ENCODE peak calls at places on chromosomes 12 and 14, in eight cellular contexts. One of them, this sample, is unnamed.

GRCh38 chr12:99824900-99825562 is 159.7 kb downstream of the ANKS1B start:
- DNase-seq in MCF 10A: no peak
- DNase-seq in epithelial cell of proximal tubule: no peak
- DNase-seq in cardiac fibroblast: no peak
- DNase-seq in GM23338: no peak
- DNase-seq in epithelial cell of esophagus: no peak
- DNase-seq in Calu3: no peak
- DNase-seq in GM06990: no peak
- DNase-seq in this sample: no peak

GRCh38 chr12:55043542-55043941 is 23.8 kb downstream of the NEUROD4 start:
- DNase-seq in MCF 10A: no peak
- DNase-seq in epithelial cell of proximal tubule: no peak
- DNase-seq in cardiac fibroblast: no peak
- DNase-seq in GM23338: no peak
- DNase-seq in epithelial cell of esophagus: no peak
- DNase-seq in Calu3: no peak
- DNase-seq in GM06990: no peak
- DNase-seq in this sample: no peak

GRCh38 chr12:132067182-132067581 is 76.9 kb downstream of the DDX51 start:
- DNase-seq in MCF 10A: no peak
- DNase-seq in epithelial cell of proximal tubule: no peak
- DNase-seq in cardiac fibroblast: no peak
- DNase-seq in GM23338: no peak
- DNase-seq in epithelial cell of esophagus: no peak
- DNase-seq in Calu3: no peak
- DNase-seq in GM06990: no peak
- DNase-seq in this sample: no peak

GRCh38 chr14:24063263-24063836 is 8.0 kb upstream of the CPNE6 start:
- DNase-seq in MCF 10A: no peak
- DNase-seq in epithelial cell of proximal tubule: no peak
- DNase-seq in cardiac fibroblast: no peak
- DNase-seq in GM23338: no peak
- DNase-seq in epithelial cell of esophagus: no peak
- DNase-seq in Calu3: no peak
- DNase-seq in GM06990: no peak
- DNase-seq in this sample: no peak

GRCh38 chr12:56634837-56635538 is 4.9 kb upstream of the BAZ2A start:
- DNase-seq in MCF 10A: peak; percentile 95
- DNase-seq in epithelial cell of proximal tubule: peak; percentile 67
- DNase-seq in cardiac fibroblast: peak; percentile 81
- DNase-seq in GM23338: peak; percentile 88
- DNase-seq in epithelial cell of esophagus: peak; percentile 94
- DNase-seq in Calu3: peak; percentile 88
- DNase-seq in GM06990: peak; percentile 84
- DNase-seq in this sample: peak; percentile 75

GRCh38 chr14:58280954-58281787 is 17.2 kb upstream of the ARID4A start:
- DNase-seq in MCF 10A: peak; percentile 67
- DNase-seq in epithelial cell of proximal tubule: peak; percentile 98
- DNase-seq in cardiac fibroblast: peak; percentile 96
- DNase-seq in GM23338: no peak
- DNase-seq in epithelial cell of esophagus: peak; percentile 89
- DNase-seq in Calu3: peak; percentile 66
- DNase-seq in GM06990: peak; percentile 18
- DNase-seq in this sample: no peak

GRCh38 chr14:50342211-50343080 is 30.3 kb downstream of the DMAC2L start:
- DNase-seq in MCF 10A: peak; percentile 30
- DNase-seq in epithelial cell of proximal tubule: no peak
- DNase-seq in cardiac fibroblast: peak; percentile 66
- DNase-seq in GM23338: peak; percentile 68
- DNase-seq in epithelial cell of esophagus: peak; percentile 68
- DNase-seq in Calu3: no peak
- DNase-seq in GM06990: peak; percentile 45
- DNase-seq in this sample: no peak

GRCh38 chr14:33564774-33565630 is 385.9 kb downstream of the EGLN3 start:
- DNase-seq in MCF 10A: peak; percentile 88
- DNase-seq in epithelial cell of proximal tubule: peak; percentile 82
- DNase-seq in cardiac fibroblast: peak; percentile 90
- DNase-seq in GM23338: peak; percentile 25
- DNase-seq in epithelial cell of esophagus: peak; percentile 92
- DNase-seq in Calu3: no peak
- DNase-seq in GM06990: no peak
- DNase-seq in this sample: no peak

GRCh38 chr12:92717202-92717601 is 14.4 kb downstream of the PLEKHG7 start:
- DNase-seq in MCF 10A: peak; percentile 75
- DNase-seq in epithelial cell of proximal tubule: no peak
- DNase-seq in cardiac fibroblast: peak; percentile 72
- DNase-seq in GM23338: peak; percentile 74
- DNase-seq in epithelial cell of esophagus: peak; percentile 33
- DNase-seq in Calu3: peak; percentile 12
- DNase-seq in GM06990: no peak
- DNase-seq in this sample: no peak

GRCh38 chr14:24430143-24430681 is 458 bp downstream of the KHNYN start:
- DNase-seq in MCF 10A: peak; percentile 59
- DNase-seq in epithelial cell of proximal tubule: no peak
- DNase-seq in cardiac fibroblast: peak; percentile 85
- DNase-seq in GM23338: peak; percentile 68
- DNase-seq in epithelial cell of esophagus: peak; percentile 58
- DNase-seq in Calu3: peak; percentile 72
- DNase-seq in GM06990: peak; percentile 80
- DNase-seq in this sample: no peak

GRCh38 chr14:61663312-61663974 is 31.9 kb upstream of the HIF1A start:
- DNase-seq in MCF 10A: no peak
- DNase-seq in epithelial cell of proximal tubule: no peak
- DNase-seq in cardiac fibroblast: no peak
- DNase-seq in GM23338: no peak
- DNase-seq in epithelial cell of esophagus: no peak
- DNase-seq in Calu3: no peak
- DNase-seq in GM06990: peak; percentile 62
- DNase-seq in this sample: no peak

GRCh38 chr12:53267309-53268008 is 640 bp upstream of the ESPL1 start:
- DNase-seq in MCF 10A: no peak
- DNase-seq in epithelial cell of proximal tubule: no peak
- DNase-seq in cardiac fibroblast: no peak
- DNase-seq in GM23338: no peak
- DNase-seq in epithelial cell of esophagus: no peak
- DNase-seq in Calu3: peak; percentile 4
- DNase-seq in GM06990: no peak
- DNase-seq in this sample: no peak

GRCh38 chr12:108689314-108690190 is 41.8 kb downstream of the CORO1C start:
- DNase-seq in MCF 10A: no peak
- DNase-seq in epithelial cell of proximal tubule: no peak
- DNase-seq in cardiac fibroblast: peak; percentile 65
- DNase-seq in GM23338: no peak
- DNase-seq in epithelial cell of esophagus: no peak
- DNase-seq in Calu3: no peak
- DNase-seq in GM06990: peak; percentile 37
- DNase-seq in this sample: no peak

GRCh38 chr14:92109490-92109889 is 3.1 kb upstream of the ATXN3 start:
- DNase-seq in MCF 10A: no peak
- DNase-seq in epithelial cell of proximal tubule: no peak
- DNase-seq in cardiac fibroblast: no peak
- DNase-seq in GM23338: no peak
- DNase-seq in epithelial cell of esophagus: no peak
- DNase-seq in Calu3: no peak
- DNase-seq in GM06990: no peak
- DNase-seq in this sample: no peak

GRCh38 chr12:77685112-77685511 is 145.6 kb upstream of the NAV3 start:
- DNase-seq in MCF 10A: peak; percentile 83
- DNase-seq in epithelial cell of proximal tubule: peak; percentile 20
- DNase-seq in cardiac fibroblast: peak; percentile 88
- DNase-seq in GM23338: peak; percentile 82
- DNase-seq in epithelial cell of esophagus: peak; percentile 83
- DNase-seq in Calu3: peak; percentile 66
- DNase-seq in GM06990: peak; percentile 8
- DNase-seq in this sample: no peak

GRCh38 chr12:85654456-85654840 is 181.8 kb downstream of the RASSF9 start:
- DNase-seq in MCF 10A: no peak
- DNase-seq in epithelial cell of proximal tubule: no peak
- DNase-seq in cardiac fibroblast: no peak
- DNase-seq in GM23338: no peak
- DNase-seq in epithelial cell of esophagus: no peak
- DNase-seq in Calu3: no peak
- DNase-seq in GM06990: no peak
- DNase-seq in this sample: no peak

GRCh38 chr12:48000878-48001321 is 3.4 kb downstream of the COL2A1 start:
- DNase-seq in MCF 10A: peak; percentile 73
- DNase-seq in epithelial cell of proximal tubule: peak; percentile 10
- DNase-seq in cardiac fibroblast: peak; percentile 84
- DNase-seq in GM23338: peak; percentile 84
- DNase-seq in epithelial cell of esophagus: peak; percentile 97
- DNase-seq in Calu3: peak; percentile 8
- DNase-seq in GM06990: no peak
- DNase-seq in this sample: no peak

GRCh38 chr12:49647827-49648721 is 24.7 kb downstream of the PRPF40B start:
- DNase-seq in MCF 10A: no peak
- DNase-seq in epithelial cell of proximal tubule: no peak
- DNase-seq in cardiac fibroblast: no peak
- DNase-seq in GM23338: no peak
- DNase-seq in epithelial cell of esophagus: no peak
- DNase-seq in Calu3: no peak
- DNase-seq in GM06990: no peak
- DNase-seq in this sample: no peak

GRCh38 chr12:8771072-8771471 is 51.3 kb upstream of the A2ML1 start:
- DNase-seq in MCF 10A: no peak
- DNase-seq in epithelial cell of proximal tubule: no peak
- DNase-seq in cardiac fibroblast: no peak
- DNase-seq in GM23338: no peak
- DNase-seq in epithelial cell of esophagus: peak; percentile 27
- DNase-seq in Calu3: no peak
- DNase-seq in GM06990: no peak
- DNase-seq in this sample: no peak
- TF ChIP-seq CTCF in MCF 10A: no peak
- TF ChIP-seq CTCF in epithelial cell of proximal tubule: peak; percentile 32
- TF ChIP-seq CTCF in cardiac fibroblast: no peak
- TF ChIP-seq CTCF in GM23338: no peak
- TF ChIP-seq CTCF in epithelial cell of esophagus: peak; percentile 27
- TF ChIP-seq CTCF in Calu3: no peak
- TF ChIP-seq CTCF in GM06990: no peak
- TF ChIP-seq CTCF in this sample: no peak

GRCh38 chr12:1542599-1542998 is 51.8 kb downstream of the FBXL14 start:
- DNase-seq in MCF 10A: no peak
- DNase-seq in epithelial cell of proximal tubule: no peak
- DNase-seq in cardiac fibroblast: no peak
- DNase-seq in GM23338: no peak
- DNase-seq in epithelial cell of esophagus: no peak
- DNase-seq in Calu3: no peak
- DNase-seq in GM06990: no peak
- DNase-seq in this sample: no peak

GRCh38 chr12:1540690-1541089 is 53.7 kb downstream of the FBXL14 start:
- DNase-seq in MCF 10A: peak; percentile 79
- DNase-seq in epithelial cell of proximal tubule: no peak
- DNase-seq in cardiac fibroblast: peak; percentile 50
- DNase-seq in GM23338: no peak
- DNase-seq in epithelial cell of esophagus: peak; percentile 90
- DNase-seq in Calu3: peak; percentile 32
- DNase-seq in GM06990: no peak
- DNase-seq in this sample: no peak

GRCh38 chr12:1546931-1547640 is 47.3 kb downstream of the FBXL14 start:
- DNase-seq in MCF 10A: no peak
- DNase-seq in epithelial cell of proximal tubule: no peak
- DNase-seq in cardiac fibroblast: no peak
- DNase-seq in GM23338: no peak
- DNase-seq in epithelial cell of esophagus: no peak
- DNase-seq in Calu3: no peak
- DNase-seq in GM06990: no peak
- DNase-seq in this sample: no peak

GRCh38 chr12:1544991-1545700 is 49.2 kb downstream of the FBXL14 start:
- DNase-seq in MCF 10A: peak; percentile 58
- DNase-seq in epithelial cell of proximal tubule: no peak
- DNase-seq in cardiac fibroblast: peak; percentile 53
- DNase-seq in GM23338: peak; percentile 47
- DNase-seq in epithelial cell of esophagus: no peak
- DNase-seq in Calu3: peak; percentile 18
- DNase-seq in GM06990: no peak
- DNase-seq in this sample: no peak
- TF ChIP-seq CTCF in MCF 10A: peak; percentile 37
- TF ChIP-seq CTCF in epithelial cell of proximal tubule: peak; percentile 46
- TF ChIP-seq CTCF in cardiac fibroblast: peak; percentile 30
- TF ChIP-seq CTCF in GM23338: peak; percentile 44
- TF ChIP-seq CTCF in epithelial cell of esophagus: no peak
- TF ChIP-seq CTCF in Calu3: peak; percentile 21
- TF ChIP-seq CTCF in GM06990: no peak
- TF ChIP-seq CTCF in this sample: no peak

DNA sequence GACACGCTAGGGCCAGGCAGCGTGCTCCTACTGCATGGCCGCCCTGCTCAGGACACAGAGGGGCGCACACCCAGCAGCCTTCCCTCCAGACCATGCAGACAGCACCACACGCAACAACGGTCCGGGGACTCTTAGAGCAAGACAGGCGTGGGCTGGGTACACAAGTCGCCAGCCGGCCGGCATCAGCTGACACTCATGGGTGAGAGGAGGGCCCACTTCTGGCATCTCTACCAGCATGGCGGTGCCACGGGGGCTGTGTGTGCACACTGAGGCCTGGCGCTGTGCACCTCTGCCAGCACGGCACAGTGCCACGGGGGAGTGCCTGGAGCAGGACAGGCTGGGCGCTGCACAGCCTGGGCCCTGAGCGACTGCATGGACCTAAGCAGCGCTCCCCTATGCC is 6.7 kb upstream of the BTBD6 start:
- DNase-seq in MCF 10A: no peak
- DNase-seq in epithelial cell of proximal tubule: no peak
- DNase-seq in cardiac fibroblast: no peak
- DNase-seq in GM23338: no peak
- DNase-seq in epithelial cell of esophagus: no peak
- DNase-seq in Calu3: no peak
- DNase-seq in GM06990: no peak
- DNase-seq in this sample: no peak
- TF ChIP-seq CTCF in MCF 10A: no peak
- TF ChIP-seq CTCF in epithelial cell of proximal tubule: no peak
- TF ChIP-seq CTCF in cardiac fibroblast: no peak
- TF ChIP-seq CTCF in GM23338: no peak
- TF ChIP-seq CTCF in epithelial cell of esophagus: no peak
- TF ChIP-seq CTCF in Calu3: no peak
- TF ChIP-seq CTCF in GM06990: no peak
- TF ChIP-seq CTCF in this sample: no peak

DNA sequence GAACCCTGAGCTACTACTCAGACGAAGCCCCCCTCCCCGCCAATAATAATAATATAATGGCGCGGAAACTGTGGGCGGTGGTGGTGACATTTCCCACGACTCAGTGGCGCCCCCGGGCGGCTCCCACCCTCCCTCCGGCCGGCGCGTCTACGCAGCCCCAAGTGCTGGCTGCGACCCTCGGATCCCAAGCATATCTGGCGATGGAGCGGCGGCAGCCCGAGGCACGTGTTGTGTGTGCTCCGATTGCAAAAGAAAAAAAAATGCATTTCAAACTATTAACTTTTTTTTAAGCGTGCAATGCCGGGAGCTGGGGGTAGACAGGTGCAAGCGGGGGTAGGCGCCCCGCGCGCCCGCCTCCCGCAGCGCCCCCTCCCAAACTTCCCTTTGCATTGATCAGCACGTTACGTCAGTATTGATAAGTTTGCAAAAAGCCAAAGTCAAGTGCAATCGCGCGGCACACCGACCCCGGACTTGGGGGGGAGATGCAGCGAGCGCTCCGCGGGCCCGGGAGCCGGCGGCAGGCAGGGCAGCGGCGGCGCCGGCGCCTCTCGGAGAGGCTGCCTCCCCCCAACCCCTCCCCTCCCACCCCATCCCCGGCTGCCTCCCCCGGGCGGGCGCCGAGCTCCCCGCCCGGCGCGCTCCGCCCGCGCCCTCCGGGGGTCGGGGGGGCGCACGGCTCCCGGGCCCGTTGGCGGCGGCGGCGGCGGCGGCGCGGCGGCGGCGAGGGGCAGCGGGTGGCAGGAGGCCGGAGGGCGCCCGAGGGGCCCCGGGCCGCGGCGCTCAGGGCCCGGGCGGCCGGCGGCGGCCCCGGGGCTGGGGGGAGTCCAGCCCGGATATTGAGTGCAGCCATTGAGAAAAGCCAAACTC is 113.1 kb upstream of the MYL2 start:
- DNase-seq in MCF 10A: no peak
- DNase-seq in epithelial cell of proximal tubule: no peak
- DNase-seq in cardiac fibroblast: no peak
- DNase-seq in GM23338: peak; percentile 77
- DNase-seq in epithelial cell of esophagus: peak; percentile 11
- DNase-seq in Calu3: no peak
- DNase-seq in GM06990: peak; percentile 22
- DNase-seq in this sample: no peak
- TF ChIP-seq CTCF in MCF 10A: peak; percentile 22
- TF ChIP-seq CTCF in epithelial cell of proximal tubule: peak; percentile 24
- TF ChIP-seq CTCF in cardiac fibroblast: peak; percentile 9
- TF ChIP-seq CTCF in GM23338: peak; percentile 87
- TF ChIP-seq CTCF in epithelial cell of esophagus: peak; percentile 44
- TF ChIP-seq CTCF in Calu3: peak; percentile 30
- TF ChIP-seq CTCF in GM06990: peak; percentile 38
- TF ChIP-seq CTCF in this sample: peak; percentile 82